ENCODE peak calls at places on chromosomes 1 and 21, in four cellular contexts. I, Z, Y and G are unnamed samples.

GRCh38 chr1:230891413-230891812 is 23.1 kb upstream of the C1orf198 start:
- DNase-seq in I (no peak), Z (no peak), Y (no peak), G (no peak)

GRCh38 chr1:95035536-95035935 is 37.2 kb downstream of the ALG14 start:
- DNase-seq in I (no peak), Z (peak), Y (no peak), G (no peak)

GRCh38 chr1:208595745-208596144 is 351.6 kb upstream of the PLXNA2 start:
- DNase-seq in I (no peak), Z (peak), Y (no peak), G (no peak)

GRCh38 chr1:26724938-26725337 is 29.1 kb downstream of the ARID1A start:
- DNase-seq in I (no peak), Z (no peak), Y (no peak), G (peak)

GRCh38 chr1:60255565-60255964 is 182.0 kb upstream of the C1orf87 start:
- DNase-seq in I (no peak), Z (peak), Y (no peak), G (no peak)

GRCh38 chr1:6967431-6968079 is 182.3 kb downstream of the CAMTA1 start:
- DNase-seq in I (no peak), Z (no peak), Y (no peak), G (no peak)

GRCh38 chr1:205813755-205814058 is 709 bp upstream of the SLC41A1 start:
- DNase-seq in I (no peak), Z (peak), Y (peak), G (no peak)

GRCh38 chr1:54126271-54126815 is 26.5 kb downstream of the CDCP2 start:
- DNase-seq in I (no peak), Z (peak), Y (no peak), G (no peak)

GRCh38 chr1:169109561-169110134 is 3.2 kb downstream of the ATP1B1 start:
- DNase-seq in I (no peak), Z (peak), Y (no peak), G (no peak)

GRCh38 chr1:93446837-93447451 is 974 bp upstream of the FNBP1L start:
- DNase-seq in I (no peak), Z (no peak), Y (no peak), G (no peak)

GRCh38 chr1:71944006-71944405 is 338.3 kb downstream of the NEGR1 start:
- DNase-seq in I (no peak), Z (no peak), Y (no peak), G (no peak)

GRCh38 chr1:154324669-154325582 is at the start of gene ATP8B2:
- DNase-seq in I (peak), Z (peak), Y (peak), G (no peak)

GRCh38 chr21:15122241-15122640 is 57.4 kb upstream of the NRIP1 start:
- DNase-seq in I (no peak), Z (no peak), Y (no peak), G (no peak)

GRCh38 chr1:78918157-78918556 is 88.4 kb downstream of the ADGRL4 start:
- DNase-seq in I (no peak), Z (peak), Y (no peak), G (no peak)

GRCh38 chr1:94315552-94316116 is 78.2 kb upstream of the ARHGAP29 start:
- DNase-seq in I (no peak), Z (no peak), Y (no peak), G (no peak)

GRCh38 chr1:235015291-235015990 is 113.2 kb downstream of the TOMM20 start:
- DNase-seq in I (no peak), Z (no peak), Y (no peak), G (no peak)

GRCh38 chr1:212612251-212612961 is 3.8 kb downstream of the ATF3 start:
- DNase-seq in I (no peak), Z (no peak), Y (no peak), G (no peak)

GRCh38 chr1:18112611-18113010 is 5.0 kb downstream of the IGSF21 start:
- DNase-seq in I (no peak), Z (no peak), Y (no peak), G (no peak)

GRCh38 chr1:154808909-154809262 is 61.2 kb downstream of the KCNN3 start:
- DNase-seq in I (no peak), Z (no peak), Y (no peak), G (no peak)

GRCh38 chr21:33734818-33735217 is 92.5 kb downstream of the ITSN1 start:
- DNase-seq in I (no peak), Z (no peak), Y (no peak), G (no peak)

GRCh38 chr1:53585116-53585515 is 125.9 kb downstream of the DMRTB1 start:
- DNase-seq in I (no peak), Z (peak), Y (no peak), G (no peak)